ENCODE peak calls at places on chromosomes 4 and X, in five cellular contexts. One of them, this sample, is unnamed.

GRCh38 chr4:40524642-40525041 is 105.0 kb downstream of the RBM47 start:
- DNase-seq in NCI-H2081: no peak
- DNase-seq in activated CD8-positive, alpha-beta memory T cell treated with anti-CD3 and anti-CD28 coated beads for 48 hours: no peak
- DNase-seq in AML-193: no peak
- DNase-seq in epithelial cell of esophagus: no peak
- DNase-seq in this sample: no peak

GRCh38 chrX:100098660-100099375 is 311.3 kb downstream of the PCDH19 start:
- DNase-seq in NCI-H2081: no peak
- DNase-seq in activated CD8-positive, alpha-beta memory T cell treated with anti-CD3 and anti-CD28 coated beads for 48 hours: no peak
- DNase-seq in AML-193: no peak
- DNase-seq in epithelial cell of esophagus: peak
- DNase-seq in this sample: peak

GRCh38 chrX:69163936-69164741 is 1.1 kb downstream of the PJA1 start:
- DNase-seq in NCI-H2081: peak
- DNase-seq in activated CD8-positive, alpha-beta memory T cell treated with anti-CD3 and anti-CD28 coated beads for 48 hours: no peak
- DNase-seq in AML-193: peak
- DNase-seq in epithelial cell of esophagus: peak
- DNase-seq in this sample: no peak

GRCh38 chr4:53476232-53477037 is 99.0 kb downstream of the FIP1L1 start:
- DNase-seq in NCI-H2081: no peak
- DNase-seq in activated CD8-positive, alpha-beta memory T cell treated with anti-CD3 and anti-CD28 coated beads for 48 hours: no peak
- DNase-seq in AML-193: no peak
- DNase-seq in epithelial cell of esophagus: peak
- DNase-seq in this sample: peak

GRCh38 chr4:146458594-146458993 is 63.1 kb downstream of the SLC10A7 start:
- DNase-seq in NCI-H2081: no peak
- DNase-seq in activated CD8-positive, alpha-beta memory T cell treated with anti-CD3 and anti-CD28 coated beads for 48 hours: no peak
- DNase-seq in AML-193: no peak
- DNase-seq in epithelial cell of esophagus: no peak
- DNase-seq in this sample: no peak

GRCh38 chr4:76601791-76602190 is 166.8 kb downstream of the SHROOM3 start:
- DNase-seq in NCI-H2081: no peak
- DNase-seq in activated CD8-positive, alpha-beta memory T cell treated with anti-CD3 and anti-CD28 coated beads for 48 hours: no peak
- DNase-seq in AML-193: peak
- DNase-seq in epithelial cell of esophagus: no peak
- DNase-seq in this sample: no peak

GRCh38 chrX:110806145-110806544 is 10.5 kb upstream of the CHRDL1 start:
- DNase-seq in NCI-H2081: no peak
- DNase-seq in activated CD8-positive, alpha-beta memory T cell treated with anti-CD3 and anti-CD28 coated beads for 48 hours: no peak
- DNase-seq in AML-193: no peak
- DNase-seq in epithelial cell of esophagus: peak
- DNase-seq in this sample: no peak

GRCh38 chrX:128020701-128021100 is 31.5 kb downstream of the ACTRT1 start:
- DNase-seq in NCI-H2081: no peak
- DNase-seq in activated CD8-positive, alpha-beta memory T cell treated with anti-CD3 and anti-CD28 coated beads for 48 hours: no peak
- DNase-seq in AML-193: no peak
- DNase-seq in epithelial cell of esophagus: peak
- DNase-seq in this sample: peak

GRCh38 chr4:79862842-79863241 is 210.2 kb downstream of the ANTXR2 start:
- DNase-seq in NCI-H2081: no peak
- DNase-seq in activated CD8-positive, alpha-beta memory T cell treated with anti-CD3 and anti-CD28 coated beads for 48 hours: no peak
- DNase-seq in AML-193: no peak
- DNase-seq in epithelial cell of esophagus: no peak
- DNase-seq in this sample: no peak

GRCh38 chrX:10524578-10524977 is 95.8 kb downstream of the MID1 start:
- DNase-seq in NCI-H2081: no peak
- DNase-seq in activated CD8-positive, alpha-beta memory T cell treated with anti-CD3 and anti-CD28 coated beads for 48 hours: no peak
- DNase-seq in AML-193: no peak
- DNase-seq in epithelial cell of esophagus: no peak
- DNase-seq in this sample: no peak

GRCh38 chrX:144275403-144275802 is 391.5 kb downstream of the UBE2NL start:
- DNase-seq in NCI-H2081: peak
- DNase-seq in activated CD8-positive, alpha-beta memory T cell treated with anti-CD3 and anti-CD28 coated beads for 48 hours: no peak
- DNase-seq in AML-193: no peak
- DNase-seq in epithelial cell of esophagus: peak
- DNase-seq in this sample: no peak

GRCh38 chr4:118076958-118077766 is 42.9 kb downstream of the NDST3 start:
- DNase-seq in NCI-H2081: no peak
- DNase-seq in activated CD8-positive, alpha-beta memory T cell treated with anti-CD3 and anti-CD28 coated beads for 48 hours: no peak
- DNase-seq in AML-193: no peak
- DNase-seq in epithelial cell of esophagus: peak
- DNase-seq in this sample: no peak

GRCh38 chr4:153555730-153556440 is 89.7 kb downstream of the TMEM131L start:
- DNase-seq in NCI-H2081: no peak
- DNase-seq in activated CD8-positive, alpha-beta memory T cell treated with anti-CD3 and anti-CD28 coated beads for 48 hours: no peak
- DNase-seq in AML-193: no peak
- DNase-seq in epithelial cell of esophagus: no peak
- DNase-seq in this sample: no peak

GRCh38 chrX:97126020-97126419 is 242.3 kb downstream of the RPA4 start:
- DNase-seq in NCI-H2081: no peak
- DNase-seq in activated CD8-positive, alpha-beta memory T cell treated with anti-CD3 and anti-CD28 coated beads for 48 hours: no peak
- DNase-seq in AML-193: no peak
- DNase-seq in epithelial cell of esophagus: peak
- DNase-seq in this sample: no peak

GRCh38 chr4:76987153-76987562 is 37.6 kb downstream of the SEPTIN11 start:
- DNase-seq in NCI-H2081: no peak
- DNase-seq in activated CD8-positive, alpha-beta memory T cell treated with anti-CD3 and anti-CD28 coated beads for 48 hours: no peak
- DNase-seq in AML-193: no peak
- DNase-seq in epithelial cell of esophagus: no peak
- DNase-seq in this sample: no peak

GRCh38 chr4:15805583-15806517 is 27.7 kb downstream of the CD38 start:
- DNase-seq in NCI-H2081: peak
- DNase-seq in activated CD8-positive, alpha-beta memory T cell treated with anti-CD3 and anti-CD28 coated beads for 48 hours: no peak
- DNase-seq in AML-193: peak
- DNase-seq in epithelial cell of esophagus: peak
- DNase-seq in this sample: no peak

GRCh38 chr4:71268156-71268555 is 70.7 kb upstream of the SLC4A4 start:
- DNase-seq in NCI-H2081: no peak
- DNase-seq in activated CD8-positive, alpha-beta memory T cell treated with anti-CD3 and anti-CD28 coated beads for 48 hours: no peak
- DNase-seq in AML-193: no peak
- DNase-seq in epithelial cell of esophagus: no peak
- DNase-seq in this sample: no peak

GRCh38 chr4:41448935-41449334 is 89.0 kb upstream of the LIMCH1 start:
- DNase-seq in NCI-H2081: no peak
- DNase-seq in activated CD8-positive, alpha-beta memory T cell treated with anti-CD3 and anti-CD28 coated beads for 48 hours: no peak
- DNase-seq in AML-193: no peak
- DNase-seq in epithelial cell of esophagus: no peak
- DNase-seq in this sample: no peak

GRCh38 chr4:139367421-139368090 is 65.3 kb upstream of the NDUFC1 start:
- DNase-seq in NCI-H2081: no peak
- DNase-seq in activated CD8-positive, alpha-beta memory T cell treated with anti-CD3 and anti-CD28 coated beads for 48 hours: no peak
- DNase-seq in AML-193: no peak
- DNase-seq in epithelial cell of esophagus: no peak
- DNase-seq in this sample: no peak

GRCh38 chrX:68991691-68992345 is 163.0 kb downstream of the EFNB1 start:
- DNase-seq in NCI-H2081: no peak
- DNase-seq in activated CD8-positive, alpha-beta memory T cell treated with anti-CD3 and anti-CD28 coated beads for 48 hours: no peak
- DNase-seq in AML-193: no peak
- DNase-seq in epithelial cell of esophagus: no peak
- DNase-seq in this sample: no peak

GRCh38 chr4:40255722-40256281 is 59.0 kb downstream of the RHOH start:
- DNase-seq in NCI-H2081: no peak
- DNase-seq in activated CD8-positive, alpha-beta memory T cell treated with anti-CD3 and anti-CD28 coated beads for 48 hours: no peak
- DNase-seq in AML-193: no peak
- DNase-seq in epithelial cell of esophagus: peak
- DNase-seq in this sample: peak

GRCh38 chr4:13592220-13592619 is 35.3 kb downstream of the BOD1L1 start:
- DNase-seq in NCI-H2081: no peak
- DNase-seq in activated CD8-positive, alpha-beta memory T cell treated with anti-CD3 and anti-CD28 coated beads for 48 hours: no peak
- DNase-seq in AML-193: no peak
- DNase-seq in epithelial cell of esophagus: no peak
- DNase-seq in this sample: no peak

GRCh38 chr4:5808081-5808741 is 84.7 kb downstream of the CRMP1 start:
- DNase-seq in NCI-H2081: no peak
- DNase-seq in activated CD8-positive, alpha-beta memory T cell treated with anti-CD3 and anti-CD28 coated beads for 48 hours: no peak
- DNase-seq in AML-193: no peak
- DNase-seq in epithelial cell of esophagus: no peak
- DNase-seq in this sample: no peak

GRCh38 chr4:119739796-119740195 is 111.2 kb upstream of the PDE5A start:
- DNase-seq in NCI-H2081: no peak
- DNase-seq in activated CD8-positive, alpha-beta memory T cell treated with anti-CD3 and anti-CD28 coated beads for 48 hours: no peak
- DNase-seq in AML-193: no peak
- DNase-seq in epithelial cell of esophagus: no peak
- DNase-seq in this sample: no peak

GRCh38 chr4:40325406-40326019 is 9.6 kb upstream of the CHRNA9 start:
- DNase-seq in NCI-H2081: peak
- DNase-seq in activated CD8-positive, alpha-beta memory T cell treated with anti-CD3 and anti-CD28 coated beads for 48 hours: no peak
- DNase-seq in AML-193: peak
- DNase-seq in epithelial cell of esophagus: peak
- DNase-seq in this sample: no peak

GRCh38 chr4:2432991-2433530 is 14.3 kb downstream of the CFAP99 start:
- DNase-seq in NCI-H2081: no peak
- DNase-seq in activated CD8-positive, alpha-beta memory T cell treated with anti-CD3 and anti-CD28 coated beads for 48 hours: no peak
- DNase-seq in AML-193: no peak
- DNase-seq in epithelial cell of esophagus: no peak
- DNase-seq in this sample: no peak

GRCh38 chrX:50971390-50971789 is 60.9 kb downstream of the BMP15 start:
- DNase-seq in NCI-H2081: no peak
- DNase-seq in activated CD8-positive, alpha-beta memory T cell treated with anti-CD3 and anti-CD28 coated beads for 48 hours: no peak
- DNase-seq in AML-193: no peak
- DNase-seq in epithelial cell of esophagus: peak
- DNase-seq in this sample: peak

GRCh38 chrX:53440101-53440500 is 5.9 kb upstream of the HSD17B10 start:
- DNase-seq in NCI-H2081: no peak
- DNase-seq in activated CD8-positive, alpha-beta memory T cell treated with anti-CD3 and anti-CD28 coated beads for 48 hours: no peak
- DNase-seq in AML-193: peak
- DNase-seq in epithelial cell of esophagus: no peak
- DNase-seq in this sample: no peak

GRCh38 chr4:125016892-125017299 is 297.9 kb upstream of the FAT4 start:
- DNase-seq in NCI-H2081: no peak
- DNase-seq in activated CD8-positive, alpha-beta memory T cell treated with anti-CD3 and anti-CD28 coated beads for 48 hours: no peak
- DNase-seq in AML-193: no peak
- DNase-seq in epithelial cell of esophagus: no peak
- DNase-seq in this sample: no peak

GRCh38 chr4:52051213-52051614 is at the start of gene SPATA18:
- DNase-seq in NCI-H2081: no peak
- DNase-seq in activated CD8-positive, alpha-beta memory T cell treated with anti-CD3 and anti-CD28 coated beads for 48 hours: no peak
- DNase-seq in AML-193: no peak
- DNase-seq in epithelial cell of esophagus: peak
- DNase-seq in this sample: no peak

GRCh38 chr4:118767109-118767508 is 68.8 kb downstream of the SEC24D start:
- DNase-seq in NCI-H2081: no peak
- DNase-seq in activated CD8-positive, alpha-beta memory T cell treated with anti-CD3 and anti-CD28 coated beads for 48 hours: no peak
- DNase-seq in AML-193: no peak
- DNase-seq in epithelial cell of esophagus: no peak
- DNase-seq in this sample: no peak

GRCh38 chrX:1401611-1402430 is 9.9 kb upstream of the SLC25A6 start:
- DNase-seq in NCI-H2081: no peak
- DNase-seq in activated CD8-positive, alpha-beta memory T cell treated with anti-CD3 and anti-CD28 coated beads for 48 hours: no peak
- DNase-seq in AML-193: no peak
- DNase-seq in epithelial cell of esophagus: no peak
- DNase-seq in this sample: no peak

GRCh38 chr4:74934822-74935326 is 2.0 kb downstream of the PARM1 start:
- DNase-seq in NCI-H2081: no peak
- DNase-seq in activated CD8-positive, alpha-beta memory T cell treated with anti-CD3 and anti-CD28 coated beads for 48 hours: no peak
- DNase-seq in AML-193: no peak
- DNase-seq in epithelial cell of esophagus: no peak
- DNase-seq in this sample: no peak